ENCODE peak calls at places on chromosomes 5 and 9, in seven cellular contexts. S is A549, Z is GM23338, V is cardiac muscle cell, A is HFF-Myc, R is brain microvascular endothelial cell, B is endothelial cell of umbilical vein. G is an unnamed sample.

GRCh38 chr5:174827521-174827920 is 103.1 kb downstream of the MSX2 start:
- DNase-seq in A (no peak), S (no peak), V (no peak), Z (no peak), R (peak), B (no peak), G (peak)

GRCh38 chr5:56566374-56567249 is 248.7 kb upstream of the MAP3K1 start:
- DNase-seq in S (no peak), R (no peak), B (no peak), Z (no peak), A (no peak), V (no peak), G (no peak)

GRCh38 chr9:91422832-91423711 is 560 bp downstream of the NFIL3 start:
- DNase-seq in B (peak), Z (peak), R (peak), V (peak), S (peak), A (no peak), G (peak)

GRCh38 chr5:5891350-5891749 is 468.9 kb downstream of the ICE1 start:
- DNase-seq in V (no peak), S (no peak), R (peak), Z (no peak), A (no peak), B (no peak), G (no peak)

GRCh38 chr9:84478996-84479395 is 138.4 kb upstream of the SLC28A3 start:
- DNase-seq in A (no peak), Z (no peak), R (no peak), B (no peak), V (no peak), S (no peak), G (no peak)

GRCh38 chr9:127837346-127837745 is 17.1 kb downstream of the ENG start:
- DNase-seq in R (no peak), S (no peak), B (no peak), A (no peak), V (peak), Z (no peak), G (no peak)

GRCh38 chr9:79664375-79664825 is 92.6 kb downstream of the TLE4 start:
- DNase-seq in A (no peak), V (no peak), S (peak), B (no peak), R (no peak), Z (no peak), G (no peak)

GRCh38 chr5:14176888-14177287 is 33.7 kb downstream of the TRIO start:
- DNase-seq in A (no peak), B (no peak), R (no peak), Z (no peak), V (no peak), S (no peak), G (no peak)

GRCh38 chr9:32782476-32783167 is 718 bp upstream of the TMEM215 start:
- DNase-seq in B (no peak), R (no peak), V (peak), S (no peak), A (no peak), Z (peak), G (no peak)

GRCh38 chr5:18113724-18114123 is 479.5 kb downstream of the TAF11L14 start:
- DNase-seq in S (peak), Z (peak), A (no peak), R (peak), B (no peak), V (no peak), G (peak)

GRCh38 chr9:132351404-132352050 is 3.3 kb downstream of the SETX start:
- DNase-seq in A (no peak), Z (no peak), B (no peak), S (no peak), R (no peak), V (no peak), G (peak)

GRCh38 chr5:32935292-32935691 is 224.2 kb downstream of the NPR3 start:
- DNase-seq in B (no peak), Z (no peak), V (no peak), R (no peak), S (no peak), A (no peak), G (no peak)

GRCh38 chr5:1200495-1201326 is 684 bp upstream of the SLC6A19 start:
- DNase-seq in A (no peak), Z (no peak), S (no peak), B (no peak), R (no peak), V (no peak), G (no peak)

GRCh38 chr5:43270686-43271085 is 42.5 kb downstream of the HMGCS1 start:
- DNase-seq in R (no peak), A (no peak), S (no peak), V (no peak), Z (no peak), B (no peak), G (no peak)

GRCh38 chr5:145960848-145961600 is 24.6 kb downstream of the SH3RF2 start:
- DNase-seq in B (no peak), S (no peak), A (no peak), V (no peak), Z (no peak), R (no peak), G (peak)

GRCh38 chr9:110303136-110303535 is 34.5 kb downstream of the TXNDC8 start:
- DNase-seq in Z (no peak), R (no peak), A (no peak), V (no peak), S (no peak), B (no peak), G (peak)

GRCh38 chr5:27450607-27451006 is 412.2 kb upstream of the CDH9 start:
- DNase-seq in A (no peak), R (no peak), V (no peak), B (no peak), Z (no peak), S (peak), G (no peak)

GRCh38 chr9:14616188-14616982 is 76.8 kb downstream of the ZDHHC21 start:
- DNase-seq in R (peak), Z (peak), A (peak), B (peak), V (peak), S (peak), G (peak)

GRCh38 chr5:157744055-157745011 is 821 bp downstream of the LSM11 start:
- DNase-seq in V (peak), Z (peak), R (no peak), A (no peak), B (peak), S (no peak), G (no peak)

GRCh38 chr5:92500752-92501151 is 1080.3 kb downstream of the NR2F1-AS1 start:
- DNase-seq in B (no peak), V (no peak), Z (no peak), R (no peak), A (no peak), S (no peak), G (no peak)

GRCh38 chr5:13930721-13931246 is 13.7 kb downstream of the DNAH5 start:
- DNase-seq in B (no peak), R (no peak), S (no peak), V (no peak), Z (no peak), A (no peak), G (no peak)

GRCh38 chr5:123154857-123155467 is 65.9 kb downstream of the PRDM6 start:
- DNase-seq in R (no peak), A (no peak), S (no peak), B (no peak), Z (no peak), V (no peak), G (peak)

GRCh38 chr5:121489972-121490371 is 361.7 kb upstream of the FTMT start:
- DNase-seq in V (no peak), Z (no peak), R (no peak), B (no peak), S (no peak), A (no peak), G (no peak)

GRCh38 chr5:138466058-138466899 is 1.0 kb downstream of the EGR1 start:
- DNase-seq in S (peak), R (no peak), A (no peak), B (peak), Z (no peak), V (no peak), G (peak)

GRCh38 chr9:80811003-80811402 is 878.3 kb downstream of the TLE1 start:
- DNase-seq in V (no peak), B (no peak), R (no peak), A (no peak), Z (no peak), S (no peak), G (no peak)

GRCh38 chr5:109558364-109558763 is 131.4 kb upstream of the MAN2A1 start:
- DNase-seq in R (no peak), S (no peak), V (no peak), B (no peak), Z (no peak), A (no peak), G (no peak)

GRCh38 chr5:67292201-67292940 is 95.8 kb upstream of the CD180 start:
- DNase-seq in B (no peak), Z (no peak), V (no peak), S (no peak), A (no peak), R (no peak), G (no peak)

GRCh38 chr5:93807860-93808259 is 66.5 kb upstream of the POU5F2 start:
- DNase-seq in Z (no peak), A (no peak), R (no peak), B (no peak), V (no peak), S (no peak), G (no peak)

GRCh38 chr9:126985870-126986498 is 71.4 kb downstream of the RALGPS1 start:
- DNase-seq in S (peak), A (peak), V (no peak), B (peak), Z (no peak), R (peak), G (peak)

GRCh38 chr5:122997294-122997693 is 39.2 kb downstream of the PPIC start:
- DNase-seq in R (no peak), B (no peak), A (no peak), S (no peak), Z (peak), V (no peak), G (no peak)

GRCh38 chr5:154371687-154372086 is 74.1 kb upstream of the SAP30L start:
- DNase-seq in Z (no peak), A (peak), R (peak), S (peak), B (no peak), V (no peak), G (peak)

GRCh38 chr5:54329731-54330709 is 19.6 kb upstream of the ARL15 start:
- DNase-seq in Z (no peak), B (no peak), R (peak), A (peak), V (no peak), S (peak), G (peak)

GRCh38 chr5:80184235-80185023 is 71.4 kb downstream of the SERINC5 start:
- DNase-seq in B (no peak), V (no peak), R (no peak), Z (peak), A (no peak), S (peak), G (no peak)

GRCh38 chr5:80182802-80183645 is 72.8 kb downstream of the SERINC5 start:
- DNase-seq in V (no peak), A (no peak), Z (peak), S (peak), R (no peak), B (no peak), G (no peak)

GRCh38 chr5:80185095-80185494 is 70.8 kb downstream of the SERINC5 start:
- DNase-seq in V (no peak), B (no peak), S (no peak), A (no peak), R (no peak), Z (no peak), G (no peak)

GRCh38 chr5:80177236-80177635 is 78.6 kb downstream of the SERINC5 start:
- DNase-seq in S (no peak), B (no peak), V (no peak), R (no peak), Z (no peak), A (no peak), G (no peak)

GRCh38 chr5:80181618-80182211 is 74.1 kb downstream of the SERINC5 start:
- DNase-seq in V (no peak), S (peak), Z (no peak), B (no peak), A (no peak), R (no peak), G (peak)
- H3K4me3 ChIP-seq in V (no peak), S (no peak), Z (no peak), B (no peak), A (no peak), R (no peak), G (no peak)

DNA sequence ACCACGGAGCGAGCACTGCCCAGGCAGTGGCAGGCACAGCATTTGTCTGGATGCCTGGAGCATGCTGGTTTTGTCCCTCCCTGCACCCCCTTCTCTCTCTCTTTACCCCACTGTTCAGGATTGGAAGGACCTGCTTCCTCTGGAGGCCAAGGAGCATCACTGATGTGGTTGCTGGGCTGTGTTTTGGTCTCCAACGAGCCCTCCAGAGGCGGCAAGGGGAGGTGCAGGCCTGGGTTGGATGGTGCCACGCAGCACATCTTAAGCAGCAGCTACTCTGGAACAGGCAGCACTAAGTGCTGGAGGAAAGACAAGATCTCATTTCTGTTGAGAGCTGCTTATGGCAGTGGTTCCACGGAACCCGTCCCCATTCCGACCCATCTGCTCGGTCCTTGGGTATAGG is 139.6 kb downstream of the CMYA5 start:
- DNase-seq in S (peak), B (no peak), V (peak), Z (peak), R (no peak), A (no peak), G (no peak)
- TF ChIP-seq CTCF in S (no peak), B (no peak), V (peak), Z (peak), R (peak), A (peak), G (peak)

GRCh38 chr9:15670884-15671283 is 118.0 kb downstream of the CCDC171 start:
- DNase-seq in S (no peak), V (no peak), A (no peak), B (no peak), Z (no peak), R (no peak), G (no peak)
- H3K4me3 ChIP-seq in S (no peak), V (no peak), A (no peak), B (no peak), Z (no peak), R (no peak), G (no peak)

GRCh38 chr5:132427285-132428146 is 58.0 kb downstream of the SLC22A5 start:
- DNase-seq in V (peak), S (no peak), A (no peak), B (no peak), Z (no peak), R (no peak), G (no peak)

GRCh38 chr5:132428147-132428482 is 58.6 kb downstream of the SLC22A5 start:
- DNase-seq in A (no peak), V (no peak), Z (no peak), R (no peak), S (no peak), B (no peak), G (no peak)

GRCh38 chr5:132425975-132426524 is 56.5 kb downstream of the SLC22A5 start:
- DNase-seq in R (no peak), B (no peak), Z (no peak), S (no peak), A (no peak), V (no peak), G (no peak)

GRCh38 chr5:132425009-132425937 is 55.8 kb downstream of the SLC22A5 start:
- DNase-seq in B (no peak), S (no peak), V (no peak), R (peak), Z (no peak), A (no peak), G (peak)

DNA sequence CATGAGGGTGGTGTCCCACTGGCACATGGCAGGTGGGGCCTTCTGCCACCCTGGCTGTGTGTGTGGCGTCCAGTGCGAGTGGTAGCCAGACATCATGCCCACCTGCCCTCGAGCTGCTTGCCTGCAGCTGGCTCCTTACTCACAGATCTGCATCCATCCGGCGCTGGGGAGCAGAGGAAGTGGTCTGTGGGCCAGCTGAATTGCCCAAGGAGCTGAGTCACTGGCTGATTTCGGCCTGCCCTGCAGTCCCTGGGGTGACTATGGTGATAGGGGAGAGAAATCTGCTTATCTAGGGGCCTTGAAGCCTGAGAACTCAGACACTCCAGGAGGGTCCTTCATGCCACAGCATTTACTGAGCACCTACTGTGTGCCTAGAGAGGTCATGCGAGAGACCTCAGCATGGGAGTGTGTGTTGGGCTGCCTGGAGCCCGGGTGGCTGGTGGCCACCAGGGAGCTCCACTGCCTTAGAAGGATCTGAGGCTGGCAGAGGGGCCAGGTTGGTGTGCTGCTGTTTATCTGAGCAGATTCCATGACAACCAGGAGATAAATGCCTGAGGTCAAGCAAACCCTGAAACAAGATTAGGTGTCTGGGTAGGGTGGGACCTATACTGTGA is 57.1 kb downstream of the SLC22A5 start:
- DNase-seq in A (peak), V (no peak), B (peak), Z (peak), R (peak), S (peak), G (peak)
- TF ChIP-seq CTCF in A (peak), V (peak), B (peak), Z (peak), R (peak), S (peak), G (peak)

GRCh38 chr9:121066850-121067249 is 7.9 kb upstream of the CNTRL start:
- DNase-seq in V (no peak), A (no peak), R (no peak), B (no peak), Z (no peak), S (no peak), G (no peak)

GRCh38 chr9:121071356-121071755 is 3.4 kb upstream of the CNTRL start:
- DNase-seq in R (no peak), V (no peak), A (no peak), Z (no peak), S (no peak), B (no peak), G (no peak)

GRCh38 chr9:121073038-121073437 is 1.7 kb upstream of the CNTRL start:
- DNase-seq in R (no peak), S (peak), Z (no peak), A (peak), B (peak), V (no peak), G (peak)

GRCh38 chr9:121067655-121068054 is 7.1 kb upstream of the CNTRL start:
- DNase-seq in A (no peak), B (no peak), V (no peak), S (no peak), Z (no peak), R (no peak), G (no peak)
- H3K4me3 ChIP-seq in A (no peak), B (no peak), V (no peak), S (no peak), Z (no peak), R (no peak), G (no peak)

G was measured in fibroblast of the aortic adventitia.